ENCODE peak calls at places on chromosomes 3 and 15, in four cellular contexts. G, P, Q and H are unnamed samples.

GRCh38 chr3:195267096-195267495 is 3.9 kb downstream of the XXYLT1 start:
- DNase-seq in Q (no peak), G (no peak), P (no peak), H (no peak)

GRCh38 chr3:9780451-9780797 is 10.7 kb upstream of the CAMK1 start:
- DNase-seq in G (no peak), Q (no peak), P (no peak), H (no peak)

GRCh38 chr3:50242778-50243551 is 7.0 kb downstream of the GNAI2 start:
- DNase-seq in Q (no peak), G (no peak), P (no peak), H (peak)

GRCh38 chr3:128408693-128409620 is 57.7 kb downstream of the DNAJB8 start:
- DNase-seq in Q (no peak), G (peak), P (no peak), H (no peak)

GRCh38 chr15:31378363-31378903 is 51.8 kb downstream of the KLF13 start:
- DNase-seq in G (no peak), Q (no peak), P (no peak), H (no peak)

GRCh38 chr3:157063926-157064325 is 96.0 kb downstream of the CCNL1 start:
- DNase-seq in Q (no peak), G (no peak), P (no peak), H (no peak)

GRCh38 chr3:1664266-1664665 is 434.4 kb upstream of the CNTN4 start:
- DNase-seq in Q (no peak), G (no peak), P (no peak), H (no peak)

GRCh38 chr3:86800116-86800515 is 190.8 kb downstream of the VGLL3 start:
- DNase-seq in P (no peak), G (no peak), Q (no peak), H (no peak)

GRCh38 chr15:70091649-70092461 is 5.9 kb downstream of the TLE3 start:
- DNase-seq in Q (no peak), P (no peak), G (no peak), H (no peak)

GRCh38 chr3:16707260-16707659 is 102.0 kb upstream of the DAZL start:
- DNase-seq in P (no peak), G (no peak), Q (no peak), H (no peak)

GRCh38 chr3:65664436-65664835 is 374.3 kb downstream of the MAGI1 start:
- DNase-seq in G (no peak), Q (no peak), P (no peak), H (no peak)

GRCh38 chr15:68792901-68793766 is 27.6 kb downstream of the ANP32A start:
- DNase-seq in P (no peak), Q (no peak), G (no peak), H (peak)

GRCh38 chr3:150357140-150357539 is 51.0 kb upstream of the TSC22D2 start:
- DNase-seq in Q (no peak), G (no peak), P (no peak), H (no peak)

GRCh38 chr3:40766396-40766795 is 241.6 kb downstream of the ZNF621 start:
- DNase-seq in P (no peak), G (no peak), Q (no peak), H (no peak)

GRCh38 chr15:75234191-75234810 is 23.8 kb upstream of the GOLGA6C start:
- DNase-seq in G (no peak), P (no peak), Q (no peak), H (no peak)

GRCh38 chr15:26355671-26356070 is 417.2 kb downstream of the GABRB3 start:
- DNase-seq in G (no peak), Q (no peak), P (no peak), H (no peak)

GRCh38 chr15:71387825-71388224 is 272.6 kb downstream of the THSD4 start:
- DNase-seq in P (no peak), G (no peak), Q (no peak), H (no peak)

GRCh38 chr15:40070166-40070557 is 31.2 kb upstream of the SRP14 start:
- DNase-seq in G (no peak), Q (no peak), P (no peak), H (no peak)

GRCh38 chr3:45553469-45553974 is 41.0 kb upstream of the LIMD1 start:
- DNase-seq in G (peak), Q (no peak), P (no peak), H (peak)

GRCh38 chr15:80695099-80695910 is at the start of gene ABHD17C:
- DNase-seq in G (peak), P (no peak), Q (peak), H (peak)

GRCh38 chr3:126180477-126181397 is at the start of gene ALDH1L1:
- DNase-seq in G (peak), P (no peak), Q (peak), H (no peak)

GRCh38 chr3:192566706-192567290 is 160.5 kb downstream of the FGF12 start:
- DNase-seq in P (peak), Q (peak), G (peak), H (peak)

GRCh38 chr15:63870403-63871209 is 36.9 kb upstream of the HERC1 start:
- DNase-seq in Q (no peak), G (peak), P (no peak), H (no peak)

GRCh38 chr3:42755681-42756578 is 17.1 kb downstream of the CCDC13 start:
- DNase-seq in P (no peak), G (no peak), Q (no peak), H (no peak)

GRCh38 chr3:195591220-195591619 is 7.5 kb upstream of the APOD start:
- DNase-seq in G (no peak), Q (no peak), P (no peak), H (peak)

GRCh38 chr15:41777421-41777973 is 3.2 kb downstream of the MAPKBP1 start:
- DNase-seq in Q (no peak), G (no peak), P (no peak), H (no peak)

DNA sequence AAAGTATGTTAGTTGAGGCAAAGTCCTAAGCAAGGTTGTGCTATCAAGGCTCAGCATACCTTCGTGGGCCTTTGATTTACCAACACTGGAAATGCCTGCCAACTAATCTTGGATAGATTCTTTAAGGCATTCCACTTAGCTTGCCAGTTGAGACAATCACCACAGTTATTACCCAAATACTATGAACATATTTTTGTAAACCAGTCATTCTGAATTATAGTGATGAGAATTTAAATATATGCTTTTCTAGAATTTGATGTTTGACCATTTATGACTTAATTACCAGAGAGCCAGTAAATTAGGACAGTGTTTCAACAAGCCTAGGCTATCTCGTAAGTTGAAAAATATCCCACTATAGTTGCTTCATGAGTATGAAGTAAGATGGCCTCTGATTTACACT is 15.5 kb downstream of the TRIM59 start:
- DNase-seq in P (no peak), G (no peak), Q (no peak), H (no peak)
- TF ChIP-seq POLR2A in P (no peak), G (no peak), Q (no peak), H (no peak)

DNA sequence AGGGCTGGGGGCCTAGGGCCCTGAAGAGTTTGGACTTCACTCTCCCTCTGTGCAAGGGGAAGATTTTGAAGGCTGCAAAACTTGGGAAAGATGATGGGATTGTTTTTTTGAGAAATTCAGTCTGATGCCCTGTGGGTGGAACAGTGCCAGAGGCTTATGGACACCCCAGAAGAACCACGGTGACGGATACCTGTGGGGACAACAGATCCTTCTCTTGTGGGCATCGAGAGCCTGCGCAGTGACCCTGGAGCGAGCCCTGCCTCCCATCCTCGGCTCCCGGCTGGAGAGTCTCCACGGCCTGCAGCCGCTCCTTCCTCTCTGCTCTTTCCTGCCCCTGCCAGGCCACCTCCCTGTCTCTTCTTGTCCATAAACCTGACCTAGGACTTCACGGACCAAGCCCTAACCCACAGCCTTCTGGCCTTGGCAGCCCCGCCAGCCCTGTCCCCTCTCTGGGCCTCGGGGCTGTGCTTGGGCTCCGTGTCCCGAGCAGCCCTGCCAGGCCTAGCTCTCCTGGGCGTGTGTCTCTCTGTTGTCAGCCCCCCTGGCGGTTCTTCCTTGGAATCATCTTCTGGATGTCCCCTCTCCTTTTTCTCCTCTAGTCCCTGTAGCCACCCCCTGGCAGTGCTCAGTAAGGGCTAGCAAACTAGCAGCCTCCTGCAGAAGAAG is 98.4 kb downstream of the VGLL4 start:
- DNase-seq in G (peak), Q (peak), P (no peak), H (no peak)
- TF ChIP-seq CTCF in G (no peak), Q (no peak), P (no peak), H (no peak)

DNA sequence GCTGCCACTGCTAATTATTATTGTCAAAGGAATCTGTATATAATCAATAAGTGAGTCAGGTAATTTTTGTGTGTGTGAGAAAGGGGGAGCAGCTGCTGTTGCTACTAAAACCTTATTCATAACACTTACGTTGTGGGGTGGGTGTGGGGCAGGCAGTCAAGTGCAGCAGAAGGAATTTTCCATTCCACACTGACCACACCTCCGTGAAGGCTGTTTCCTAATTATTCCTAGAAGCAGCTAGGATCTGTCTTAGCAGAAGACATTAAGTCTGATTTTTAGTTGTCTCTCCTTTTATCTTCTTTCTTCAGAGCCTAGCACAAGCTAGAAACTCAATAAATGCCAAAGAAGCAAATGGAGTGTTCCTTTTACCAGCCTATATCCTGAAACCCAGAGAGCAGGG is 4.0 kb upstream of the U2SURP start:
- DNase-seq in P (no peak), G (no peak), Q (no peak), H (no peak)
- TF ChIP-seq POLR2A in P (no peak), G (no peak), Q (no peak), H (no peak)

GRCh38 chr3:32778389-32778788 is 39.4 kb upstream of the TRIM71 start:
- DNase-seq in Q (no peak), G (no peak), P (no peak), H (no peak)
- TF ChIP-seq CTCF in Q (no peak), G (no peak), P (no peak), H (no peak)

DNA sequence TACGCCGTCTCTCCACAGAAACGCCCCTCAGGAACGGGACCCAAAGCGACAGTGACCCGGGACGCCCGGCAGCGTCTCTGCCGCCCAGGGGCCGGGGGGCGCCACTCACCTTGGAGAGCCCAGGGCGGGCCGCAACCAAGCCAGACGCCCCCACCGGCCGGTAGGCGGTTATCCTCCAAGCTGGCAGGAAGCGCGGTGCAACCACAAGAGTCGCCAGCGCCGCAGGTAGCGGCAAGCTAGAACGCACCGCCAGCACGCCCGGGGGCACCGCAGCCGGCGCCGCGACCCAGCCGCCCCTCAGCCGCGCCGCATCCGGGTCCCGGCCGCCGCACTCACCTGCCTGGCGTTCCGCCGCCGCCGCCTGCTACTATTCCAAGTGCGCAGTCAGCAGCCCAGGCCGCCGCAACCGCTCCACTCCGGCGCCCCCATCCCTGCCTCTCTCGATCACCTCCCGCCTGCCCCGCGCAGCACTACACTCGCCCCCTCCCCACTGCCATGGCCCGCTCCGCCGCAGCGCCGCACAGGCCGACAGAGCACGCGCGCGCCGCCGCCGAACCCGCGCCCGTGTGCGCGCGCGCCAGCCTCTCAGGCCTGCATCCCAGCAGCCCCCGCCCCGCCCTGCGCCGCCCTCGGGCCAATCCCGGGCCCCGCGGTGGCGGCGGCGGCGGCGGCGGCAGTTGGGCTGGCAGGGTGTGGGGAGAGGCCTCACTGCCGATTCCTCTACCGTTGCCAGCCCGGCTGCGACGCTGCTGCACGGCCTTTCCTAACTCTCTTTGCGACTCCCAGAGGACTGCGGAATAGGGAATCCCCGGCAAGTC is at the start of gene PIK3CB:
- DNase-seq in Q (peak), P (peak), G (peak), H (peak)
- TF ChIP-seq POLR2A in Q (peak), P (peak), G (no peak), H (no peak)

GRCh38 chr3:38421679-38422336 is 31.9 kb upstream of the ACVR2B start:
- DNase-seq in P (no peak), G (no peak), Q (no peak), H (no peak)
- TF ChIP-seq CTCF in P (no peak), G (no peak), Q (no peak), H (no peak)

GRCh38 chr15:66701422-66702034 is 508 bp upstream of the SMAD6 start:
- DNase-seq in Q (no peak), G (peak), P (peak), H (peak)
- TF ChIP-seq POLR2A in Q (no peak), G (no peak), P (no peak), H (no peak)

GRCh38 chr3:152834354-152835310 is at the start of gene P2RY1:
- DNase-seq in Q (peak), P (peak), G (peak), H (peak)
- TF ChIP-seq CTCF in Q (no peak), P (no peak), G (no peak), H (no peak)